ENCODE peak calls at places on chromosomes 5 and 9, in eight cellular contexts. J, M, C, S, W, E, D and Q are unnamed samples.

GRCh38 chr5:72848474-72849428 is 32.3 kb downstream of the TNPO1 start:
- DNase-seq in J (peak; percentile 54), M (peak; percentile 21), C (peak; percentile 66), S (peak; percentile 68), W (peak; percentile 30), E (peak; percentile 37), D (peak; percentile 66), Q (peak; percentile 66)

GRCh38 chr5:120806132-120806531 is 342.0 kb downstream of the PRR16 start:
- DNase-seq in J (no peak), M (no peak), C (no peak), S (no peak), W (no peak), E (no peak), D (no peak), Q (no peak)

GRCh38 chr5:79297661-79298060 is 61.7 kb downstream of the JMY start:
- DNase-seq in J (no peak), M (no peak), C (no peak), S (no peak), W (no peak), E (no peak), D (no peak), Q (no peak)

GRCh38 chr9:19116391-19116790 is 10.9 kb downstream of the PLIN2 start:
- DNase-seq in J (no peak), M (no peak), C (no peak), S (peak; percentile 44), W (peak; percentile 72), E (no peak), D (no peak), Q (no peak)

GRCh38 chr5:134477462-134478245 is 47.8 kb upstream of the JADE2 start:
- DNase-seq in J (no peak), M (no peak), C (no peak), S (no peak), W (no peak), E (no peak), D (no peak), Q (no peak)

GRCh38 chr9:124079176-124079925 is 67.8 kb downstream of the LHX2 start:
- DNase-seq in J (no peak), M (no peak), C (no peak), S (no peak), W (no peak), E (no peak), D (no peak), Q (no peak)

GRCh38 chr9:71663216-71663615 is 105.1 kb downstream of the CEMIP2 start:
- DNase-seq in J (no peak), M (no peak), C (no peak), S (no peak), W (no peak), E (no peak), D (no peak), Q (no peak)

GRCh38 chr5:162384225-162384624 is 316.7 kb downstream of the GABRG2 start:
- DNase-seq in J (no peak), M (no peak), C (no peak), S (no peak), W (no peak), E (no peak), D (no peak), Q (no peak)

GRCh38 chr9:36486933-36487481 is 85.7 kb upstream of the MELK start:
- DNase-seq in J (peak; percentile 46), M (peak; percentile 41), C (peak; percentile 39), S (peak; percentile 58), W (peak; percentile 25), E (peak; percentile 21), D (peak; percentile 69), Q (peak; percentile 58)

GRCh38 chr9:22108581-22109370 is 99.7 kb upstream of the CDKN2B start:
- DNase-seq in J (no peak), M (no peak), C (no peak), S (no peak), W (no peak), E (no peak), D (no peak), Q (no peak)

GRCh38 chr5:141617682-141618029 is 1.1 kb downstream of the DIAPH1 start:
- DNase-seq in J (no peak), M (no peak), C (no peak), S (no peak), W (no peak), E (no peak), D (no peak), Q (no peak)

GRCh38 chr5:54329731-54330709 is 19.6 kb upstream of the ARL15 start:
- DNase-seq in J (no peak), M (no peak), C (no peak), S (no peak), W (no peak), E (no peak), D (no peak), Q (no peak)

GRCh38 chr9:126418608-126419007 is 92.0 kb downstream of the MVB12B start:
- DNase-seq in J (no peak), M (no peak), C (no peak), S (no peak), W (no peak), E (no peak), D (no peak), Q (no peak)

GRCh38 chr5:158246661-158247060 is 387.7 kb upstream of the CLINT1 start:
- DNase-seq in J (no peak), M (no peak), C (no peak), S (no peak), W (no peak), E (no peak), D (no peak), Q (no peak)
- TF ChIP-seq CTCF in J (no peak), M (no peak), C (no peak), S (no peak), W (no peak), E (no peak), D (no peak), Q (no peak)

DNA sequence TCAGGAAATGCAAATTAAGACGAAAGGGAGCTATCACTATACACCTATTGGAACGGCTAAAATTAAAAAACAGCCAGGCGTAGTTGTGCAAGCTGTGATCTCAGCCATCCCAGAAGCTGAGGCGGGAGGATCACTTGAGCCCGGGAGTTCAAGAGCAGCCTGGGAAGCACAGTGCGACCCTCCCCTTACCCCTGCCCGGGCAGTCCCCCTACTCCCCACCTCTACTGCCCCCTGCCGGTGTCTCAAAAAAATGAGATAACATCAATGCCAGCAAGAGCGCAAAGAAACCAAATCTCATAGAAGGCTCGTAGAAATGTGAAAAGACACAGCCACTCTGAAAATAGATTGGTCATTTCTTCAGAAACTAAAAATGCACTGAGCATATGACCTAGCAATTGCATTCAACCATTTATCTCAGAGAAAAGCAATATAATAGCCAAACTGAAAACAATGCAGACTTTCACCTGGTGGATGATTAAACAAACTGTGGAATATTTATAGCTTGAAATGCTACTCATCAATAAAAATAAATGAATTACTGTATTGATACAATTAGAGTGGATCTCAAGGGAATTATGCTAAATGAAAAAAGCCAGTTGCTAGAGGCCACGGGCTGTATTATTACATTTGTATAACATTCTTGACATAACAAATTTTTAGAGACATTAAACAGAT is 20.6 kb downstream of the OR2V2 start:
- DNase-seq in J (peak; percentile 39), M (no peak), C (peak; percentile 79), S (no peak), W (no peak), E (no peak), D (no peak), Q (no peak)
- TF ChIP-seq CTCF in J (peak; percentile 61), M (no peak), C (peak; percentile 69), S (peak; percentile 44), W (no peak), E (peak; percentile 48), D (peak; percentile 40), Q (peak; percentile 40)

GRCh38 chr9:131755541-131756198 is 15.8 kb upstream of the RAPGEF1 start:
- DNase-seq in J (peak; percentile 81), M (peak; percentile 79), C (peak; percentile 95), S (peak; percentile 79), W (peak; percentile 69), E (peak; percentile 80), D (peak; percentile 79), Q (peak; percentile 82)

GRCh38 chr9:131747352-131747751 is 7.5 kb upstream of the RAPGEF1 start:
- DNase-seq in J (no peak), M (no peak), C (no peak), S (no peak), W (no peak), E (no peak), D (no peak), Q (no peak)

GRCh38 chr9:131754846-131755245 is 15.0 kb upstream of the RAPGEF1 start:
- DNase-seq in J (no peak), M (no peak), C (no peak), S (no peak), W (no peak), E (no peak), D (no peak), Q (no peak)

GRCh38 chr9:131748411-131748955 is 8.6 kb upstream of the RAPGEF1 start:
- DNase-seq in J (no peak), M (no peak), C (no peak), S (no peak), W (no peak), E (no peak), D (no peak), Q (no peak)

GRCh38 chr9:131752231-131752884 is 12.5 kb upstream of the RAPGEF1 start:
- DNase-seq in J (no peak), M (no peak), C (no peak), S (no peak), W (no peak), E (no peak), D (no peak), Q (no peak)
- TF ChIP-seq CTCF in J (no peak), M (no peak), C (no peak), S (no peak), W (no peak), E (no peak), D (no peak), Q (no peak)

GRCh38 chr9:77793909-77794308 is 145.8 kb upstream of the GNA14 start:
- DNase-seq in J (no peak), M (no peak), C (no peak), S (no peak), W (no peak), E (no peak), D (no peak), Q (no peak)
- TF ChIP-seq CTCF in J (no peak), M (no peak), C (peak; percentile 22), S (peak; percentile 27), W (no peak), E (no peak), D (no peak), Q (no peak)

DNA sequence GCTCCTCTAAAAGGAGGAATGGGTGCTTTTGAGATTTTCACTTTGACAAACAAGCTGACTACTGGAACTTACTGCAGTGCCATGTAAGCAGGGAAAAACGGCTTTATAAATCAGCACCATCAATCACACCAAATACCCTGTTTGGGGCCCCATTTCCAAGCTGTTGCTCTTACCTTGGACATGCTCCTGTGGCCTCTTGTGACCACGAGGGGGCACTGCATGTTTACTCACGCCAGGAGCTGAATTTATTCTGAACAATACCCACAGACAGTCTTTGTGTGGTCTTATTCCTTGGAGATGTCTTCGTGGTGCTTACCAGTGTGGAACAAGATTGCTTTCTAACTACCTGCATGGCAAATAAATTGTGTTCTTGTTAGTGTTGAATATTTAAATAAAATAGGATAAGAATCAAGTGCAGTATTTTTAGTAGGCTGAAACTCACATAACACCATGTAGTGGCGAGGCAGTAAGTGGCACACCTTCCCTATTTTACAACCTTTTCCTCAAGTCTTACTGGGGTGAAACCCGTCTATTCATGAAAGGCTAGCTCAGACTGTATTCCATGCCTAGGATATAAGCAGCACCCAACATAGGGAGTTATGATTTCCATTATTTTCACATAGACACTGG is 155.5 kb upstream of the NMUR2 start:
- DNase-seq in J (peak; percentile 52), M (no peak), C (peak; percentile 69), S (peak; percentile 59), W (peak; percentile 17), E (peak; percentile 34), D (peak; percentile 22), Q (peak; percentile 28)
- TF ChIP-seq CTCF in J (peak; percentile 96), M (no peak), C (peak; percentile 89), S (peak; percentile 79), W (no peak), E (peak; percentile 56), D (peak; percentile 69), Q (peak; percentile 72)